ENCODE peak calls at places on chromosomes 13 and 19, in eight cellular contexts. H is iPS-NIHi11; I is left lung; B is CD8-positive, alpha-beta T cell; R is activated gamma-delta T cell; K is GM12891; W is T1000; T is NCI-H748 treated with DMSO at 0.1 percent for 48 hours. Y is an unnamed sample.

GRCh38 chr19:6707658-6708018 is 12.8 kb downstream of the C3 start:
- DNase-seq in R (no peak), K (no peak), H (no peak), T (no peak), B (no peak), I (no peak), W (no peak), Y (no peak)

GRCh38 chr19:31613683-31614219 is 264.5 kb upstream of the TSHZ3 start:
- DNase-seq in R (no peak), H (no peak), B (no peak), K (no peak), T (no peak), W (no peak), I (no peak), Y (no peak)

GRCh38 chr13:31201341-31202024 is 1.7 kb downstream of the B3GLCT start:
- DNase-seq in R (no peak), I (no peak), W (no peak), T (no peak), K (no peak), H (no peak), B (no peak), Y (no peak)

GRCh38 chr13:20499986-20500385 is 25.7 kb downstream of the CRYL1 start:
- DNase-seq in R (no peak), I (no peak), K (no peak), T (no peak), B (no peak), H (no peak), W (no peak), Y (no peak)

GRCh38 chr19:35249146-35249847 is 495 bp downstream of the LSR start:
- DNase-seq in I (peak), W (no peak), R (no peak), T (no peak), B (no peak), H (no peak), K (no peak), Y (no peak)

GRCh38 chr13:99496322-99497142 is 4.7 kb upstream of the TM9SF2 start:
- DNase-seq in B (peak), I (peak), T (no peak), W (peak), H (no peak), R (no peak), K (no peak), Y (peak)

GRCh38 chr13:48749699-48750473 is 96.2 kb downstream of the CYSLTR2 start:
- DNase-seq in I (peak), K (no peak), B (no peak), T (no peak), H (peak), W (peak), R (no peak), Y (no peak)

GRCh38 chr19:13043285-13043684 is 48.0 kb downstream of the NFIX start:
- DNase-seq in I (no peak), B (no peak), T (no peak), H (no peak), R (no peak), W (no peak), K (no peak), Y (no peak)

GRCh38 chr13:24107955-24108614 is 52.4 kb upstream of the SPATA13 start:
- DNase-seq in T (no peak), K (no peak), W (no peak), B (no peak), H (no peak), R (no peak), I (no peak), Y (no peak)

GRCh38 chr13:73136776-73137175 is 78.0 kb downstream of the KLF5 start:
- DNase-seq in H (no peak), I (no peak), K (no peak), B (no peak), R (no peak), T (no peak), W (no peak), Y (no peak)

Y was measured in Jurkat, Clone E6-1.